ENCODE peak calls at places on chromosome 22, in six cellular contexts. A is neuronal stem cell, F is IMR-90, Q is H9, Y is trophoblast cell, S is H1. N is an unnamed sample.

GRCh38 chr22:25497269-25497668 is 67.2 kb upstream of the GRK3 start:
- DNase-seq in A (no peak), F (peak; percentile 63), Q (no peak), Y (no peak), S (no peak), N (no peak)

GRCh38 chr22:42039271-42039670 is 31.3 kb downstream of the NAGA start:
- DNase-seq in A (no peak), F (peak; percentile 18), Q (no peak), Y (peak; percentile 30), S (no peak), N (no peak)

GRCh38 chr22:44220727-44221680 is 40.3 kb downstream of the PARVG start:
- DNase-seq in A (no peak), F (no peak), Q (no peak), Y (no peak), S (peak; percentile 38), N (peak; percentile 14)

GRCh38 chr22:22103078-22103593 is 120.5 kb upstream of the TOP3B start:
- DNase-seq in A (no peak), F (no peak), Q (peak; percentile 66), Y (peak; percentile 19), S (peak; percentile 78), N (peak; percentile 58)

GRCh38 chr22:17606472-17606871 is 22.1 kb downstream of the ATP6V1E1 start:
- DNase-seq in A (no peak), F (peak; percentile 65), Q (no peak), Y (no peak), S (no peak), N (no peak)

GRCh38 chr22:42177891-42178336 is 47.3 kb upstream of the CYP2D6 start:
- DNase-seq in A (no peak), F (no peak), Q (no peak), Y (no peak), S (no peak), N (peak; percentile 28)

GRCh38 chr22:46338636-46339035 is 3.1 kb downstream of the TRMU start:
- DNase-seq in A (no peak), F (no peak), Q (no peak), Y (no peak), S (no peak), N (no peak)

GRCh38 chr22:45720875-45721378 is 49.3 kb downstream of the ATXN10 start:
- DNase-seq in A (no peak), F (no peak), Q (no peak), Y (no peak), S (no peak), N (no peak)

GRCh38 chr22:31248138-31248745 is 36.1 kb downstream of the LIMK2 start:
- DNase-seq in A (peak; percentile 79), F (peak; percentile 94), Q (peak; percentile 94), Y (peak; percentile 93), S (peak; percentile 68), N (peak; percentile 96)

GRCh38 chr22:49823289-49824045 is 4.2 kb downstream of the BRD1 start:
- DNase-seq in A (no peak), F (no peak), Q (no peak), Y (no peak), S (no peak), N (no peak)

GRCh38 chr22:45876136-45877035 is 100.6 kb downstream of the WNT7B start:
- DNase-seq in A (no peak), F (no peak), Q (peak; percentile 26), Y (no peak), S (peak; percentile 39), N (no peak)

GRCh38 chr22:45880732-45881523 is 96.0 kb downstream of the WNT7B start:
- DNase-seq in A (no peak), F (no peak), Q (peak; percentile 35), Y (no peak), S (no peak), N (no peak)

GRCh38 chr22:37560682-37561208 is 465 bp downstream of the CDC42EP1 start:
- DNase-seq in A (no peak), F (peak; percentile 53), Q (peak; percentile 34), Y (no peak), S (no peak), N (peak; percentile 68)
- H3K23ac ChIP-seq in A (peak overlapping the region; percentile 58), F (peak overlapping the region; percentile 90), Q (no peak overlapping the region), Y (no peak overlapping the region), S (no peak overlapping the region), N (peak overlapping the region; percentile 71)

DNA sequence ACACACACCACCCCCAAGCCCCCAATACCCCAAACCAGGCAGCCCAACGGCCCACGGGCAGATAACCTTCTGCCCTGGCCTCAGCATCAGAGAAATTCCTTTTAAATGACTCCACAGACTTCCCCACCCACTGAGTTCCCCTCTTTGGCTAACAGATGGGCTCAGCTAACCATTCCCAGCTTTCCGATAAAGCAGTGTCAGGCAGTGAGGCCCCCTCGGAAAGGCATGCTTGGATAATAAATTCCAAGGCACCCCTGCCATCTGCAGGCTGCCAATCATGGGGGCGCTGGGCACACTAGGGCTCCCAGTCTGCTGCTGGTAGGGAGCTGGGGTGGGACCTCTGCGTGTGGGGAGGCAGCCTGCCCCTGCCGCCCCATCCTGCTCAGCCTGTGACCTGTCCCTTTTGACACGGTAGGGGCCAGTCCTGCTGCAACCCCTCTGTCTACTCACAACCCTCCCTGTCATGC is 453.6 kb downstream of the MIAT start:
- DNase-seq in A (no peak), F (peak; percentile 71), Q (peak; percentile 32), Y (no peak), S (no peak), N (peak; percentile 88)
- H3K23ac ChIP-seq in A (no peak overlapping the region), F (no peak overlapping the region), Q (no peak overlapping the region), Y (no peak overlapping the region), S (no peak overlapping the region), N (no peak overlapping the region)

DNA sequence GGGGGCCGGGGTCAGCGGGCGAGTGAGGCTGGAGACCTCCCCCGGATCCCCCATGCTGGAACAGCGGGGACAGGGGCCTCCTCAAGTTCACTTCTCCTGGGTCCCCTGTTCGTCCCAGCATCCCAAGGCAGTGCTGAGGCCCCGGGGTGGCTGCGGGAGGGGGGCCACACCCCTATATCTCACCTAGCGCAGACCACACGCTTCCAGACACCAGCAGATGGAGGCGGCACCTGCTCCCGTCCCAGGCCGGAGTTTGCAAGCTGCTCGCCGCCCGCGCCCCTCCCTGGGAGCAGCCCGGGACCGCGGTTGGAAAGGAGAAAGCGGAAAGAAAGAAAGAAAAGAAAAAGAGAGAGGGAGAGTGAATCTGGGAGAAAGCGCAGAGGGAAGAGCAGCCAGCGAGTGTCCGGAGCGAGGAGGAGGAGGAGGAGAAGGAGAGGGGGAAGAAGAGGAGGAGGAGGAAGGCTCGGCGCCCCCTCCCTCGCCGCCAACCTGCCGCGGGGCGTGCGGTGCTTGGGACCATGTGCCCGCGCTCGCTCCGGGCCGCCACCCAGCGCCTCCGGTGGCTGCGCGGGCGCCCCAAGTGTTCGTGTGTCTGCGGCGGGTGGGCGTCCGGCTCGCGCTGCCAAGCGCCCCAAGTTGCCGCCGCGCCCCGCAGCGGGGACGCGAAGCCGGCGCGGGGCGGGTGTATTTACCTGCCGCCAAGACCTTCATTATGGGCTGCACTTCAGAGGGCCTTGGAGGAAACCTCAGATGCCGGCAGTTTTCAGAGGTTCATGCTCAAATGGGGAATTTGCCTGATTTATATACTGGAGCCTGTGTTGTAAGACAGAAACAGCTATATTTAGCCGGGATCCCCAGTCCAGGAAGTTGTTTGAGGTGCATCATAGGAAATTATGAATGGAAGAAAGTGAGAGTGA is at the start of gene LIF:
- DNase-seq in A (no peak), F (peak; percentile 86), Q (peak; percentile 56), Y (no peak), S (peak; percentile 75), N (peak; percentile 49)
- H3K23ac ChIP-seq in A (peak within 1 kb of the TSS; percentile 80), F (peak within 1 kb of the TSS; percentile 99), Q (no peak within 1 kb of the TSS), Y (no peak within 1 kb of the TSS), S (no peak within 1 kb of the TSS), N (no peak within 1 kb of the TSS)

GRCh38 chr22:38729946-38730345 is 24.2 kb downstream of the GTPBP1 start:
- DNase-seq in A (no peak), F (no peak), Q (no peak), Y (no peak), S (no peak), N (no peak)
- H3K23ac ChIP-seq in A (no peak overlapping the region), F (no peak overlapping the region), Q (no peak overlapping the region), Y (no peak overlapping the region), S (no peak overlapping the region), N (no peak overlapping the region)

GRCh38 chr22:38872831-38873248 is 824 bp upstream of the CBX6 start:
- DNase-seq in A (no peak), F (peak; percentile 32), Q (peak; percentile 69), Y (no peak), S (peak; percentile 79), N (peak; percentile 51)
- H3K23ac ChIP-seq in A (no peak overlapping the region), F (peak overlapping the region; percentile 86), Q (no peak overlapping the region), Y (no peak overlapping the region), S (no peak overlapping the region), N (peak overlapping the region; percentile 54)

GRCh38 chr22:40855960-40856512 is 403 bp downstream of the ST13 start:
- DNase-seq in A (peak; percentile 53), F (peak; percentile 18), Q (peak; percentile 46), Y (no peak), S (no peak), N (peak; percentile 52)
- H3K23ac ChIP-seq in A (peak overlapping the region; percentile 75), F (peak overlapping the region; percentile 96), Q (no peak overlapping the region), Y (peak overlapping the region; percentile 38), S (no peak overlapping the region), N (peak overlapping the region; percentile 90)

GRCh38 chr22:35624547-35624946 is 7.4 kb upstream of the MB start:
- DNase-seq in A (no peak), F (no peak), Q (no peak), Y (no peak), S (no peak), N (no peak)

GRCh38 chr22:35628732-35629131 is 11.6 kb upstream of the MB start:
- DNase-seq in A (no peak), F (no peak), Q (no peak), Y (no peak), S (no peak), N (no peak)

GRCh38 chr22:35625763-35626162 is 8.6 kb upstream of the MB start:
- DNase-seq in A (no peak), F (no peak), Q (no peak), Y (no peak), S (no peak), N (no peak)

GRCh38 chr22:35629406-35630234 is 12.5 kb upstream of the MB start:
- DNase-seq in A (no peak), F (peak; percentile 98), Q (peak; percentile 57), Y (peak; percentile 96), S (no peak), N (peak; percentile 97)

GRCh38 chr22:35627267-35628041 is 10.3 kb upstream of the MB start:
- DNase-seq in A (peak; percentile 52), F (peak; percentile 90), Q (peak; percentile 84), Y (peak; percentile 47), S (peak; percentile 81), N (peak; percentile 91)
- H3K23ac ChIP-seq in A (peak overlapping the region; percentile 26), F (peak overlapping the region; percentile 98), Q (no peak overlapping the region), Y (no peak overlapping the region), S (no peak overlapping the region), N (no peak overlapping the region)